ENCODE peak calls at places on chromosomes 2 and 18, in five cellular contexts. I, X, J, H and N are unnamed samples.

GRCh38 chr2:88575051-88575450 is 52.2 kb downstream of the EIF2AK3 start:
- DNase-seq in I (no peak), J (peak; percentile 7), X (no peak), H (peak; percentile 25), N (no peak)

GRCh38 chr2:162787616-162788015 is 51.0 kb downstream of the KCNH7 start:
- DNase-seq in J (no peak), I (no peak), X (no peak), H (no peak), N (no peak)

GRCh38 chr2:231545105-231545902 is 15.1 kb upstream of the NMUR1 start:
- DNase-seq in X (peak; percentile 85), I (peak; percentile 53), J (peak; percentile 83), H (no peak), N (peak; percentile 98)

GRCh38 chr2:190947139-190947538 is 66.5 kb downstream of the GLS start:
- DNase-seq in I (no peak), H (peak; percentile 62), J (peak; percentile 65), X (no peak), N (no peak)

GRCh38 chr2:118609138-118609537 is 238.3 kb downstream of the EN1 start:
- DNase-seq in I (no peak), J (no peak), X (no peak), H (no peak), N (no peak)

GRCh38 chr2:184113691-184114403 is 484.5 kb upstream of the ZNF804A start:
- DNase-seq in X (no peak), H (no peak), I (no peak), J (no peak), N (no peak)

GRCh38 chr2:201964631-201965206 is 68.9 kb upstream of the FZD7 start:
- DNase-seq in X (no peak), I (no peak), J (peak; percentile 45), H (no peak), N (peak; percentile 37)

GRCh38 chr2:218249686-218250085 is 11.1 kb upstream of the GPBAR1 start:
- DNase-seq in I (no peak), X (no peak), J (no peak), H (no peak), N (no peak)

GRCh38 chr2:88212251-88212790 is 42.2 kb downstream of the THNSL2 start:
- DNase-seq in I (no peak), X (peak; percentile 11), H (peak; percentile 4), J (no peak), N (no peak)

GRCh38 chr18:22674300-22674699 is 256.6 kb upstream of the CTAGE1 start:
- DNase-seq in I (no peak), H (peak; percentile 78), J (peak; percentile 99), X (no peak), N (no peak)

GRCh38 chr2:36663851-36664715 is 32.4 kb upstream of the VIT start:
- DNase-seq in I (peak; percentile 50), H (peak; percentile 81), X (peak; percentile 58), J (peak; percentile 41), N (peak; percentile 65)

GRCh38 chr2:75221872-75222271 is 22.6 kb upstream of the TACR1 start:
- DNase-seq in X (no peak), H (peak; percentile 75), I (no peak), J (peak; percentile 76), N (no peak)

GRCh38 chr2:147297820-147298219 is 547.0 kb upstream of the ACVR2A start:
- DNase-seq in I (no peak), X (peak; percentile 24), J (no peak), H (no peak), N (peak; percentile 92)

GRCh38 chr2:39563572-39563971 is 102.1 kb upstream of the TMEM178A start:
- DNase-seq in J (no peak), X (peak; percentile 7), H (no peak), I (no peak), N (no peak)

GRCh38 chr2:177489719-177490301 is 97.2 kb downstream of the AGPS start:
- DNase-seq in H (peak; percentile 32), X (peak; percentile 31), J (peak; percentile 10), I (no peak), N (peak; percentile 9)

GRCh38 chr2:18855027-18855426 is 265.7 kb upstream of the NT5C1B start:
- DNase-seq in J (no peak), I (no peak), X (no peak), H (peak; percentile 17), N (no peak)

GRCh38 chr2:239668651-239669050 is 267.8 kb upstream of the HDAC4 start:
- DNase-seq in X (no peak), J (no peak), I (no peak), H (no peak), N (no peak)

DNA sequence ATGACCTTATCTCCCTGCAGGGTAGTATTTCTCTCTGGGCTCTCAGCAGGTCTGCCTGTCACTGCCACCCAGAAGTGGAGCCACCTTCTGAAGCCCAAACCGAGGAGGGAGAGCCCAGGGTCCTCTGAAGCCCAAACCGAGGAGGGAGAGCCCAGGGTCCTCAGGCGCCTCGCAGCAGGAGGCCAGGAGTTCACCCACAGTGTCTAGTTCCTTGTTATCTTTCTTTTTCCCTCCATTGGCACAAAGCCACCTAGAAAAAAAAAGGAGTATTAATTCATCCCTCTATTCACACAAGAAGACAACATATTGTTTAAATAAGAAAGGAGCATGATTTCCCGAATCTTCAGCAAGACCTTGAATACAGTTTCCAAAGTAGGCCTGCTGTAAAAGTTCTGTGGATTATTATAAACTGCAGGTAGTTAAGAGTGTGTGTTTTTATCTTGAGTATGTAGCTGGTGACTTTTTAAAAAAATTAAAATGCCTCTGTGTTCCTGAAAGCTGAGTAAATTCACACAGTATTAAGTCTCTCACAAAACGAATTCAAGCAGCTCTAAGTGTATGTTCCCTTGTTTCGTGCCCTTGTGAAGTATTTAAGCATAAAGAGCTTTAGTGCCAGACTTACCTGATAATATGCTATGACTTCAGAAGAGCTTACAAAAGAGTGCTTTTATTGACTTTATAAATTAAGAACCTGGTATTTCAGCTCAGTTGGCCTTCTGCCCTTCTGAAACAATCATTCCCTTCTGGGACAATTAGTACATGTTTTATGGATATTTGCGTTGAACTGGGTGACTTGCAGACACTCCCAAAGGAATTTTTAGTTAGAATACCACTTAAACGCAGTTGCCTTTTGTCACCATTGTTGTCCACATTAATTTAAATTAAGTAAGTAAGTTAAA is 11.7 kb upstream of the GRHL1 start:
- DNase-seq in H (no peak), I (no peak), X (no peak), J (no peak), N (no peak)
- TF ChIP-seq CTCF in H (no peak), I (no peak), X (no peak), J (no peak), N (no peak)

DNA sequence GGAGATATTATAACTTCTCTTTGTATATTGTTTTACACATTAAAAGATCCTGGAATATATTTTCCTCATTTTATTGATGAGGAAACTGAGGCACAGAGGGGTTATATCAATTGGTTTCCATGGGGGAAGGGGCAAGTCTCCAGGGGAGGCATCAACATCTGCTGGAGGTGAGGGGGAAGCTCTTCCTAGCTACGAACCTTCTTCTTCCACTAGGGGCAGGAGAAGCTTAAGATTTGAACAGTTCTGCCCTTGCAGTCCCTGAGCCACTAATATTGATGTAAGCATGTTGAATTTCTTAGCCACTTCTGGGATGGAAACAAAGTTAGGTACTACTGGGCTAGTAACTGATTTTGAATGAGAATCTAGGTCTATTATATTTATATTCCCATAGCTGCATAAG is 140.1 kb upstream of the AQP4 start:
- DNase-seq in I (no peak), X (peak; percentile 49), J (no peak), H (no peak), N (peak; percentile 32)
- TF ChIP-seq CTCF in I (no peak), X (peak; percentile 81), J (peak; percentile 29), H (no peak), N (peak; percentile 55)

GRCh38 chr18:3481696-3482210 is 31.8 kb downstream of the TGIF1 start:
- DNase-seq in I (no peak), H (no peak), X (peak; percentile 74), J (no peak), N (peak; percentile 29)
- TF ChIP-seq CTCF in I (peak; percentile 44), H (peak; percentile 70), X (peak; percentile 84), J (peak; percentile 48), N (peak; percentile 40)

DNA sequence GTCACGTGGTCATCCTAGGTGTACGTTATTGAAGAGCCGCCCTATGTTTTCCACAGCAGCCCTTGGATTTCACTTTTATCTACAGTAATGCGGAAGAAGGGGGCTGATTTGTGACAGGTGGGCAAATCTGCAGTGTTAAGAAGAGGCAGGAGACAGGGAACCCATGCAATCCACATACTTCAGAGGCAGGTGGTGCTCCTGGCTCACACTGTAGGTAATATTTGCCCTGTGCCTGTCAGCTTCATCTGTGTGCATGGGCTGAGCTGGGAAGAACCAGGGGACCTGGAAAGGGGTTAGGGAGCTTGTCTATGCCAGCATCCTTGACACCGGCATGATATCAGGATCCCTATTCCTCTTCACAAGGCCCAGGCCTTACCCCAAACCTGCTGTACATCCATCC is 183.9 kb downstream of the SH3RF3 start:
- DNase-seq in X (no peak), H (no peak), J (no peak), I (no peak), N (no peak)
- TF ChIP-seq CTCF in X (no peak), H (no peak), J (no peak), I (no peak), N (no peak)

GRCh38 chr2:105403785-105404698 is 5.2 kb upstream of the FHL2 start:
- DNase-seq in I (no peak), H (peak; percentile 95), X (no peak), J (peak; percentile 99), N (no peak)
- TF ChIP-seq CTCF in I (no peak), H (peak; percentile 76), X (peak; percentile 54), J (peak; percentile 30), N (peak; percentile 11)

GRCh38 chr18:21632393-21632792 is 20.3 kb downstream of the SNRPD1 start:
- DNase-seq in X (no peak), I (no peak), J (no peak), H (no peak), N (no peak)
- TF ChIP-seq CTCF in X (peak; percentile 27), I (no peak), J (no peak), H (peak; percentile 44), N (no peak)

GRCh38 chr2:46266134-46266533 is 31.1 kb upstream of the EPAS1 start:
- DNase-seq in X (no peak), H (no peak), J (no peak), I (no peak), N (no peak)

GRCh38 chr2:46267616-46268015 is 29.6 kb upstream of the EPAS1 start:
- DNase-seq in I (no peak), J (peak; percentile 32), X (no peak), H (no peak), N (no peak)

GRCh38 chr2:46262248-46262938 is 34.8 kb upstream of the EPAS1 start:
- DNase-seq in J (no peak), H (no peak), X (no peak), I (no peak), N (no peak)

GRCh38 chr2:46263347-46263746 is 33.9 kb upstream of the EPAS1 start:
- DNase-seq in X (no peak), I (no peak), J (no peak), H (no peak), N (no peak)

GRCh38 chr2:46264447-46264846 is 32.8 kb upstream of the EPAS1 start:
- DNase-seq in I (no peak), J (no peak), X (no peak), H (no peak), N (no peak)
- TF ChIP-seq CTCF in I (no peak), J (no peak), X (no peak), H (no peak), N (no peak)